ENCODE peak calls at places on chromosomes 2 and 18, in six cellular contexts. E, V, H, A, R and N are unnamed samples.

GRCh38 chr2:9644021-9644420 is 13.2 kb upstream of the YWHAQ start:
- DNase-seq in E (no peak), A (no peak), H (no peak), V (no peak), R (no peak), N (no peak)

GRCh38 chr2:119939915-119940314 is 73.0 kb upstream of the EPB41L5 start:
- DNase-seq in R (no peak), E (no peak), A (no peak), H (no peak), V (no peak), N (no peak)

GRCh38 chr2:157805519-157805918 is 70.6 kb downstream of the ACVR1 start:
- DNase-seq in V (no peak), H (no peak), R (no peak), A (no peak), E (no peak), N (no peak)

GRCh38 chr18:8786766-8787670 is 81.7 kb downstream of the MTCL1 start:
- DNase-seq in E (no peak), V (no peak), A (no peak), R (peak; percentile 95), H (no peak), N (no peak)

GRCh38 chr2:241817126-241817820 is 8.3 kb downstream of the NEU4 start:
- DNase-seq in R (no peak), A (peak; percentile 37), E (no peak), V (no peak), H (no peak), N (no peak)

GRCh38 chr2:86284401-86284841 is 53.0 kb downstream of the REEP1 start:
- DNase-seq in V (no peak), A (no peak), R (no peak), E (no peak), H (no peak), N (no peak)

GRCh38 chr2:69022548-69022947 is 9.6 kb downstream of the ANTXR1 start:
- DNase-seq in R (no peak), H (no peak), E (no peak), V (no peak), A (no peak), N (no peak)

GRCh38 chr18:24315170-24315569 is 82.5 kb downstream of the OSBPL1A start:
- DNase-seq in A (no peak), V (no peak), R (no peak), E (peak; percentile 83), H (no peak), N (peak; percentile 67)

GRCh38 chr2:42909966-42910365 is 117.6 kb upstream of the HAAO start:
- DNase-seq in E (no peak), H (no peak), V (no peak), A (no peak), R (no peak), N (no peak)

GRCh38 chr18:7980661-7981060 is 413.5 kb downstream of the PTPRM start:
- DNase-seq in E (no peak), V (no peak), A (no peak), R (peak; percentile 44), H (no peak), N (no peak)

GRCh38 chr2:127201452-127201851 is 18.6 kb downstream of the CYP27C1 start:
- DNase-seq in H (no peak), A (peak; percentile 70), R (no peak), V (no peak), E (no peak), N (no peak)

GRCh38 chr2:189082576-189082975 is 97.0 kb downstream of the COL5A2 start:
- DNase-seq in V (no peak), H (no peak), A (no peak), E (peak; percentile 86), R (no peak), N (peak; percentile 89)

GRCh38 chr2:70101174-70101573 is 13.9 kb downstream of the PCBP1 start:
- DNase-seq in H (no peak), R (no peak), V (no peak), A (no peak), E (no peak), N (no peak)

GRCh38 chr2:235754381-235755207 is 260.8 kb downstream of the AGAP1 start:
- DNase-seq in H (no peak), R (peak; percentile 86), V (no peak), E (no peak), A (no peak), N (no peak)

GRCh38 chr2:109586687-109587086 is 27.1 kb downstream of the SEPTIN10 start:
- DNase-seq in E (no peak), H (no peak), A (no peak), V (no peak), R (no peak), N (no peak)

GRCh38 chr2:121903037-121903689 is 147.7 kb downstream of the TSN start:
- DNase-seq in E (no peak), H (no peak), A (no peak), V (no peak), R (no peak), N (no peak)

GRCh38 chr18:72458256-72458655 is 85.9 kb downstream of the CBLN2 start:
- DNase-seq in E (no peak), A (no peak), H (no peak), V (no peak), R (no peak), N (no peak)

GRCh38 chr18:27430595-27430994 is 245.5 kb upstream of the CHST9 start:
- DNase-seq in V (no peak), R (no peak), H (no peak), E (no peak), A (no peak), N (no peak)

GRCh38 chr2:100367163-100367562 is 44.9 kb upstream of the LONRF2 start:
- DNase-seq in V (no peak), R (no peak), A (no peak), E (no peak), H (no peak), N (no peak)

GRCh38 chr2:177545981-177546600 is 153.5 kb downstream of the AGPS start:
- DNase-seq in A (no peak), R (no peak), H (no peak), E (no peak), V (no peak), N (no peak)

GRCh38 chr2:47682231-47682749 is 100.7 kb upstream of the MSH6 start:
- DNase-seq in H (no peak), R (no peak), A (no peak), V (no peak), E (no peak), N (no peak)

GRCh38 chr18:2985628-2986027 is 27.3 kb downstream of the LPIN2 start:
- DNase-seq in R (peak; percentile 62), V (no peak), A (no peak), H (no peak), E (peak; percentile 54), N (peak; percentile 56)

GRCh38 chr2:198351647-198352046 is 547.3 kb downstream of the PLCL1 start:
- DNase-seq in H (no peak), R (no peak), A (no peak), E (no peak), V (no peak), N (no peak)

GRCh38 chr18:50944245-50944917 is 23.5 kb upstream of the ELAC1 start:
- DNase-seq in A (no peak), V (no peak), H (no peak), E (no peak), R (no peak), N (no peak)

GRCh38 chr2:54859416-54859815 is 136.0 kb downstream of the EML6 start:
- DNase-seq in A (no peak), H (no peak), R (no peak), V (no peak), E (no peak), N (no peak)

GRCh38 chr2:109031481-109032228 is 42.6 kb upstream of the EDAR start:
- DNase-seq in R (peak; percentile 62), E (peak; percentile 3), V (no peak), A (peak; percentile 53), H (peak; percentile 72), N (peak; percentile 40)

GRCh38 chr2:198220727-198221337 is 416.4 kb downstream of the PLCL1 start:
- DNase-seq in A (no peak), V (no peak), H (no peak), R (no peak), E (no peak), N (no peak)

GRCh38 chr2:155266579-155266978 is 568.1 kb downstream of the KCNJ3 start:
- DNase-seq in R (no peak), A (no peak), H (no peak), E (no peak), V (no peak), N (no peak)

GRCh38 chr2:189723199-189723598 is 39.4 kb downstream of the OSGEPL1 start:
- DNase-seq in E (no peak), R (no peak), V (no peak), A (no peak), H (no peak), N (no peak)

DNA sequence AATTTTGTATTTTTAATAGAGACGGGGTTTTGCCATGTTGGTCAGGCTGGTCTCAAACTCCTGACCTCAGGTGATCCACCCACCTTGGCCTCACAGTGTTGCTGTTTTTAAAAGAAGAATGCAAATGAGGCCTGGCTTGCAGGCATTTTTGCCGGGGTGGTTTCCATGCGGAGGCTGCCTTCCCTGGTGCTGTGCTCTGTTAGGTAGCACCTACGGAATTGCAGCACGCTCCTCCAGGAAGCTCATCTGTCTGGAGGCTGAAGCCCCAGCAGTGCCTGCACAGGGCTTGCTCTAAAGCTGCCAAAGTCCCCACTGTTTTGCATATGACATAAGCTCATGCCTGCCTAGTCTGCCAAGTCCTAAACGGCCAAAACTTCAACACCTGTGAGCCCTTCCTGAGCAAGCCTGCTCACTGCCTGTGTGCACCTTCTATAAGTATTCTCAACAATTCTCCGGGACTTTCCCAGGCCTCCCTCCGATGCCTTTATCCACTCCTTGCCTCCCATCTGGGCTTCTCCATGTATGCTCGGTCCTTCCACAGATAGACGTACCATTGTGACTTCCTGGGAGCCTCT is 551.3 kb upstream of the RAB6C start:
- DNase-seq in R (no peak), E (no peak), V (no peak), H (no peak), A (no peak), N (no peak)
- H3K14ac ChIP-seq in R (no peak overlapping the region), E (no peak overlapping the region), V (no peak overlapping the region), H (no peak overlapping the region), A (no peak overlapping the region), N (no peak overlapping the region)

DNA sequence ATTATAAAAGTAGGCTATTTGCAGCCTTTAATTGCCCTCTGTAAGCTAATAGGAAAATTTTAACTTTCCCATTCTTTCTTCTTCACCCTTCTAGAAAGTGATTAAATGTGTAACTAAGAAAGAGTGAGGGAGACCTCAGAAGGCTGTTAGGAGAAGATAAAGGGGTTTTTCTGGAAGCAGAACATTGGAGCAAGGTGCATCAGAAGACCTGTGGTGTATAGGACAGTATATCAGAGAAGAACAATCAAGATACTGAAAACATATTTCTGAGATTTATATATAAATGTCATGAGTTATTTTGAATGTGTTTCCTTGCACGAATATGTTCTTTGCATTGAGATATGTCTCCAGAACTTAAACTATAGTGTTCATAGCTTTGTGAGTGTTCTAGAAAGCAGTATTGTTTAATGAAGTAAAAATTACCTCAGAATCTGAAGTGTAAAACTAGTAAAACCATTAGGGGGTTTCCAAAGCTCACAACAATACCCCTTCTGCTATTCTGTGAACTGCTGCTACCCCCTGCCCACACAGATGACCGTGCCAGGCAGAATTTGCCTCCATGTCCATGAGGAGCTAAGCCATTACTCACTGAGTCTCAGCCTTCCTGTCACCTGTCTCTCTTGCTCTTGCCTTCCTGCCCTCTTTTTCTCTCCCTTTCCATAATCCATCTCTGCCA is 537.9 kb downstream of the EPHA4 start:
- DNase-seq in R (no peak), H (no peak), E (no peak), A (no peak), V (no peak), N (no peak)
- H3K14ac ChIP-seq in R (no peak overlapping the region), H (no peak overlapping the region), E (no peak overlapping the region), A (no peak overlapping the region), V (no peak overlapping the region), N (no peak overlapping the region)

GRCh38 chr2:135708159-135708558 is 33.5 kb upstream of the UBXN4 start:
- DNase-seq in R (no peak), H (no peak), A (no peak), E (no peak), V (no peak), N (no peak)
- H3K14ac ChIP-seq in R (no peak overlapping the region), H (no peak overlapping the region), A (no peak overlapping the region), E (no peak overlapping the region), V (no peak overlapping the region), N (no peak overlapping the region)

GRCh38 chr2:149902104-149902503 is 314.5 kb upstream of the MMADHC start:
- DNase-seq in A (no peak), R (no peak), V (no peak), H (no peak), E (no peak), N (no peak)
- H3K14ac ChIP-seq in A (no peak overlapping the region), R (no peak overlapping the region), V (no peak overlapping the region), H (no peak overlapping the region), E (no peak overlapping the region), N (no peak overlapping the region)